ENCODE peak calls at places on chromosomes 12 and 14, in four cellular contexts. T is HTR-8/SVneo; X is CD4-positive, CD25-positive, alpha-beta regulatory T cell; B is AG08396. W is an unnamed sample.

GRCh38 chr12:113680868-113681267 is 209.2 kb upstream of the LHX5 start:
- DNase-seq in T (no peak), X (no peak), B (no peak), W (no peak)

GRCh38 chr12:19689801-19690472 is 250.6 kb downstream of the AEBP2 start:
- DNase-seq in T (no peak), X (no peak), B (no peak), W (no peak)

GRCh38 chr12:29783773-29784666 is at the start of gene TMTC1:
- DNase-seq in T (peak; percentile 27), X (no peak), B (peak; percentile 92), W (no peak)

GRCh38 chr12:101696477-101697196 is 803 bp upstream of the CHPT1 start:
- DNase-seq in T (no peak), X (no peak), B (peak; percentile 22), W (no peak)

GRCh38 chr14:71204231-71204630 is 297.0 kb downstream of the PCNX1 start:
- DNase-seq in T (no peak), X (no peak), B (no peak), W (no peak)

GRCh38 chr12:6975297-6976032 is 4.8 kb downstream of the EMG1 start:
- DNase-seq in T (no peak), X (no peak), B (no peak), W (no peak)

GRCh38 chr12:21559855-21560569 is 33.9 kb downstream of the SPX start:
- DNase-seq in T (no peak), X (peak; percentile 39), B (no peak), W (no peak)

GRCh38 chr14:88590173-88590572 is 27.3 kb downstream of the ZC3H14 start:
- DNase-seq in T (no peak), X (no peak), B (no peak), W (no peak)

GRCh38 chr14:24196071-24197061 is 1.1 kb upstream of the TM9SF1 start:
- DNase-seq in T (peak; percentile 20), X (peak; percentile 35), B (no peak), W (no peak)

GRCh38 chr12:51822956-51823355 is 25.6 kb downstream of the FIGNL2 start:
- DNase-seq in T (no peak), X (no peak), B (no peak), W (no peak)

GRCh38 chr14:40870252-40870651 is 736.4 kb upstream of the LRFN5 start:
- DNase-seq in T (no peak), X (no peak), B (no peak), W (no peak)

GRCh38 chr14:91980157-91980556 is 32.7 kb upstream of the FBLN5 start:
- DNase-seq in T (peak; percentile 82), X (peak; percentile 61), B (peak; percentile 67), W (no peak)

GRCh38 chr12:53968214-53969127 is 4.5 kb upstream of the HOXC11 start:
- DNase-seq in T (no peak), X (no peak), B (no peak), W (no peak)

GRCh38 chr12:53352331-53353258 is 16.4 kb upstream of the SP7 start:
- DNase-seq in T (peak; percentile 76), X (peak; percentile 91), B (peak; percentile 78), W (peak; percentile 78)

GRCh38 chr12:115341442-115341841 is 657.5 kb upstream of the TBX3 start:
- DNase-seq in T (peak; percentile 81), X (no peak), B (peak; percentile 87), W (no peak)

GRCh38 chr12:96233941-96234461 is 39.8 kb downstream of the ELK3 start:
- DNase-seq in T (no peak), X (no peak), B (peak; percentile 83), W (no peak)

GRCh38 chr14:95527392-95528002 is 7.4 kb upstream of the GLRX5 start:
- DNase-seq in T (no peak), X (peak; percentile 77), B (peak; percentile 73), W (peak; percentile 41)

GRCh38 chr12:6538420-6539275 is 4.3 kb downstream of the GAPDH start:
- DNase-seq in T (no peak), X (peak; percentile 20), B (peak; percentile 14), W (no peak)

GRCh38 chr14:104178279-104178678 is 39.9 kb downstream of the KIF26A start:
- DNase-seq in T (no peak), X (no peak), B (no peak), W (no peak)

GRCh38 chr12:124727244-124727673 is 136.4 kb downstream of the SCARB1 start:
- DNase-seq in T (peak; percentile 58), X (no peak), B (no peak), W (no peak)

GRCh38 chr12:49787672-49788071 is 40.5 kb downstream of the NCKAP5L start:
- DNase-seq in T (no peak), X (no peak), B (no peak), W (no peak)

GRCh38 chr12:131047789-131048610 is 94.3 kb downstream of the ADGRD1 start:
- DNase-seq in T (no peak), X (no peak), B (no peak), W (no peak)

GRCh38 chr12:71746983-71747611 is 7.6 kb upstream of the RAB21 start:
- DNase-seq in T (peak; percentile 32), X (peak; percentile 69), B (peak; percentile 41), W (peak; percentile 57)

GRCh38 chr14:64507376-64508156 is 3.0 kb downstream of the ZBTB1 start:
- DNase-seq in T (peak; percentile 57), X (no peak), B (no peak), W (no peak)

GRCh38 chr14:68173227-68173972 is 353.8 kb downstream of the RAD51B start:
- DNase-seq in T (no peak), X (no peak), B (no peak), W (no peak)

GRCh38 chr12:93008044-93008778 is 79.1 kb upstream of the EEA1 start:
- DNase-seq in T (no peak), X (no peak), B (no peak), W (no peak)